ENCODE peak calls at places on chromosomes 11 and 22, in five cellular contexts. X is glutamatergic neuron, P is M059J, E is heart right ventricle, D is fibroblast of the conjunctiva. K is an unnamed sample.

GRCh38 chr11:79702303-79702702 is 261.5 kb upstream of the TENM4 start:
- DNase-seq in P (no peak), X (no peak), E (no peak), D (no peak), K (no peak)

GRCh38 chr11:10937416-10937815 is 79.6 kb upstream of the ZBED5 start:
- DNase-seq in P (no peak), E (no peak), D (no peak), X (no peak), K (no peak)

GRCh38 chr22:25403752-25404471 is 160.6 kb upstream of the GRK3 start:
- DNase-seq in P (peak), D (peak), E (no peak), X (no peak), K (no peak)

GRCh38 chr11:5968394-5968793 is at the start of gene OR56A5:
- DNase-seq in P (no peak), X (no peak), D (no peak), E (no peak), K (no peak)

GRCh38 chr22:19066531-19067271 is 55.5 kb downstream of the DGCR2 start:
- DNase-seq in X (no peak), D (peak), E (no peak), P (peak), K (peak)

GRCh38 chr11:132909016-132909606 is 623.2 kb downstream of the OPCML start:
- DNase-seq in P (no peak), D (no peak), X (no peak), E (no peak), K (no peak)

GRCh38 chr11:2870955-2871720 is 14.4 kb downstream of the CDKN1C start:
- DNase-seq in E (no peak), P (no peak), D (no peak), X (no peak), K (no peak)

GRCh38 chr11:30357872-30358271 is 35.0 kb downstream of the ARL14EP start:
- DNase-seq in P (no peak), X (no peak), D (no peak), E (no peak), K (no peak)

GRCh38 chr22:44398791-44399190 is 86.0 kb upstream of the SHISAL1 start:
- DNase-seq in P (no peak), X (no peak), E (peak), D (no peak), K (no peak)

GRCh38 chr22:44338906-44339305 is 26.2 kb upstream of the SHISAL1 start:
- DNase-seq in E (no peak), P (no peak), X (no peak), D (no peak), K (no peak)

GRCh38 chr22:23007823-23008222 is 62.5 kb upstream of the GNAZ start:
- DNase-seq in D (no peak), P (no peak), E (no peak), X (no peak), K (no peak)

GRCh38 chr11:7261578-7261977 is 9.9 kb downstream of the SYT9 start:
- DNase-seq in P (no peak), E (no peak), X (no peak), D (no peak), K (no peak)

GRCh38 chr11:79078999-79079398 is 361.8 kb downstream of the TENM4 start:
- DNase-seq in D (no peak), E (peak), P (no peak), X (no peak), K (no peak)

GRCh38 chr11:87173185-87174039 is 135.7 kb downstream of the TMEM135 start:
- DNase-seq in D (peak), E (no peak), X (no peak), P (peak), K (peak)

GRCh38 chr11:4610258-4610935 is 2.4 kb upstream of the TRIM68 start:
- DNase-seq in D (no peak), X (no peak), E (no peak), P (peak), K (no peak)

GRCh38 chr11:120178441-120179070 is 32.3 kb upstream of the OAF start:
- DNase-seq in P (peak), E (no peak), X (no peak), D (no peak), K (no peak)

GRCh38 chr11:14855890-14856289 is 36.1 kb downstream of the CYP2R1 start:
- DNase-seq in D (no peak), E (no peak), P (no peak), X (no peak), K (no peak)

GRCh38 chr11:64675417-64676252 is 47.4 kb downstream of the NRXN2 start:
- DNase-seq in E (peak), X (peak), P (peak), D (peak), K (no peak)

GRCh38 chr22:37749831-37750595 is 53.2 kb downstream of the TRIOBP start:
- DNase-seq in E (no peak), P (peak), D (no peak), X (no peak), K (no peak)

K was measured in astrocyte of the cerebellum.